ENCODE peak calls at places on chromosome 1, in five cellular contexts. One of them, this sample, is unnamed.

GRCh38 chr1:185338719-185339622 is 21.9 kb upstream of the IVNS1ABP start:
- DNase-seq in GM23248: no peak
- DNase-seq in CD8-positive, alpha-beta T cell: peak; percentile 55
- DNase-seq in tibial artery: peak; percentile 49
- DNase-seq in pancreas: no peak
- DNase-seq in this sample: no peak

GRCh38 chr1:230542054-230542453 is 100.2 kb upstream of the COG2 start:
- DNase-seq in tibial artery: no peak
- DNase-seq in pancreas: no peak
- DNase-seq in CD8-positive, alpha-beta T cell: no peak
- DNase-seq in GM23248: peak; percentile 26
- DNase-seq in this sample: no peak

GRCh38 chr1:18965206-18966173 is 9.0 kb upstream of the IFFO2 start:
- DNase-seq in tibial artery: no peak
- DNase-seq in GM23248: peak; percentile 90
- DNase-seq in CD8-positive, alpha-beta T cell: no peak
- DNase-seq in pancreas: no peak
- DNase-seq in this sample: peak; percentile 64

GRCh38 chr1:212186427-212187207 is 98.6 kb upstream of the PPP2R5A start:
- DNase-seq in GM23248: no peak
- DNase-seq in CD8-positive, alpha-beta T cell: no peak
- DNase-seq in pancreas: no peak
- DNase-seq in tibial artery: no peak
- DNase-seq in this sample: no peak

GRCh38 chr1:226814751-226815496 is 55.5 kb upstream of the PSEN2 start:
- DNase-seq in CD8-positive, alpha-beta T cell: no peak
- DNase-seq in GM23248: peak; percentile 86
- DNase-seq in tibial artery: peak; percentile 51
- DNase-seq in pancreas: no peak
- DNase-seq in this sample: peak; percentile 91

GRCh38 chr1:10870493-10871096 is 74.1 kb upstream of the CASZ1 start:
- DNase-seq in tibial artery: no peak
- DNase-seq in GM23248: no peak
- DNase-seq in CD8-positive, alpha-beta T cell: no peak
- DNase-seq in pancreas: no peak
- DNase-seq in this sample: no peak

GRCh38 chr1:117627562-117628165 is 21.8 kb downstream of the TENT5C start:
- DNase-seq in pancreas: no peak
- DNase-seq in tibial artery: no peak
- DNase-seq in CD8-positive, alpha-beta T cell: no peak
- DNase-seq in GM23248: no peak
- DNase-seq in this sample: no peak

GRCh38 chr1:198364471-198364870 is 176.0 kb downstream of the ATP6V1G3 start:
- DNase-seq in CD8-positive, alpha-beta T cell: no peak
- DNase-seq in GM23248: no peak
- DNase-seq in tibial artery: no peak
- DNase-seq in pancreas: no peak
- DNase-seq in this sample: peak; percentile 76

GRCh38 chr1:150162582-150162861 is 12.8 kb downstream of the PLEKHO1 start:
- DNase-seq in GM23248: no peak
- DNase-seq in pancreas: no peak
- DNase-seq in CD8-positive, alpha-beta T cell: no peak
- DNase-seq in tibial artery: no peak
- DNase-seq in this sample: no peak
- H3K4me1 ChIP-seq in GM23248: peaks cover 21% of the 10 kb centered on the region
- H3K4me1 ChIP-seq in pancreas: peaks cover 11% of the 10 kb centered on the region
- H3K4me1 ChIP-seq in CD8-positive, alpha-beta T cell: peaks cover 50% of the 10 kb centered on the region
- H3K4me1 ChIP-seq in tibial artery: peaks cover 47% of the 10 kb centered on the region
- H3K4me1 ChIP-seq in this sample: peaks cover 26% of the 10 kb centered on the region

GRCh38 chr1:154964359-154964758 is 2.8 kb upstream of the PYGO2 start:
- DNase-seq in GM23248: no peak
- DNase-seq in tibial artery: no peak
- DNase-seq in pancreas: no peak
- DNase-seq in CD8-positive, alpha-beta T cell: no peak
- DNase-seq in this sample: no peak
- H3K4me1 ChIP-seq in GM23248: peaks cover 23% of the 10 kb centered on the region
- H3K4me1 ChIP-seq in tibial artery: peaks cover 39% of the 10 kb centered on the region
- H3K4me1 ChIP-seq in pancreas: peaks cover 13% of the 10 kb centered on the region
- H3K4me1 ChIP-seq in CD8-positive, alpha-beta T cell: peaks cover 22% of the 10 kb centered on the region
- H3K4me1 ChIP-seq in this sample: peaks cover 42% of the 10 kb centered on the region

GRCh38 chr1:228454238-228454637 is 32.9 kb upstream of the RNF187 start:
- DNase-seq in CD8-positive, alpha-beta T cell: no peak
- DNase-seq in pancreas: no peak
- DNase-seq in GM23248: no peak
- DNase-seq in tibial artery: no peak
- DNase-seq in this sample: no peak
- H3K4me1 ChIP-seq in CD8-positive, alpha-beta T cell: peaks cover 17% of the 10 kb centered on the region
- H3K4me1 ChIP-seq in pancreas: peaks cover 9% of the 10 kb centered on the region
- H3K4me1 ChIP-seq in GM23248: peaks cover 9% of the 10 kb centered on the region
- H3K4me1 ChIP-seq in tibial artery: peaks cover 11% of the 10 kb centered on the region
- H3K4me1 ChIP-seq in this sample: peaks cover 15% of the 10 kb centered on the region

GRCh38 chr1:25619101-25619890 is 2.7 kb downstream of the MAN1C1 start:
- DNase-seq in CD8-positive, alpha-beta T cell: peak; percentile 42
- DNase-seq in GM23248: peak; percentile 32
- DNase-seq in tibial artery: no peak
- DNase-seq in pancreas: peak; percentile 68
- DNase-seq in this sample: peak; percentile 52

GRCh38 chr1:25620211-25620610 is 3.6 kb downstream of the MAN1C1 start:
- DNase-seq in GM23248: no peak
- DNase-seq in CD8-positive, alpha-beta T cell: no peak
- DNase-seq in pancreas: no peak
- DNase-seq in tibial artery: no peak
- DNase-seq in this sample: no peak

GRCh38 chr1:25616932-25617625 is 488 bp downstream of the MAN1C1 start:
- DNase-seq in pancreas: no peak
- DNase-seq in GM23248: peak; percentile 29
- DNase-seq in tibial artery: no peak
- DNase-seq in CD8-positive, alpha-beta T cell: peak; percentile 52
- DNase-seq in this sample: peak; percentile 45

GRCh38 chr1:25617626-25618432 is 1.2 kb downstream of the MAN1C1 start:
- DNase-seq in pancreas: peak; percentile 81
- DNase-seq in CD8-positive, alpha-beta T cell: no peak
- DNase-seq in GM23248: peak; percentile 24
- DNase-seq in tibial artery: peak; percentile 43
- DNase-seq in this sample: no peak

GRCh38 chr1:25618433-25618808 is 1.8 kb downstream of the MAN1C1 start:
- DNase-seq in GM23248: no peak
- DNase-seq in pancreas: no peak
- DNase-seq in tibial artery: no peak
- DNase-seq in CD8-positive, alpha-beta T cell: no peak
- DNase-seq in this sample: no peak
- H3K4me1 ChIP-seq in GM23248: no peaks in the 10 kb centered on the region
- H3K4me1 ChIP-seq in pancreas: no peaks in the 10 kb centered on the region
- H3K4me1 ChIP-seq in tibial artery: peaks cover 31% of the 10 kb centered on the region
- H3K4me1 ChIP-seq in CD8-positive, alpha-beta T cell: peaks cover 68% of the 10 kb centered on the region
- H3K4me1 ChIP-seq in this sample: peaks cover 26% of the 10 kb centered on the region